ENCODE peak calls at places on chromosomes 2 and 18, in nine cellular contexts. J is NCI-H1417; W is occipital lobe; F is left lung; M is AG04449; I is NCI-H1092 treated with DMSO at 0.1 percent for 48 hours; Z is glutamatergic neuron; Y is T-helper 9 cell; V is stimulated activated CD4-positive, alpha-beta T cell treated with anti-CD3 and anti-CD28 coated beads, Interleukin-2, amount 100 ng/mL, for 24 hours. A is an unnamed sample.

GRCh38 chr18:3148930-3149535 is 70.7 kb downstream of the MYOM1 start:
- DNase-seq in J (peak; percentile 46), W (no peak), F (no peak), M (no peak), I (no peak), Z (peak; percentile 23), Y (no peak), V (no peak), A (no peak)

GRCh38 chr2:165952600-165953210 is 871 bp downstream of the TTC21B start:
- DNase-seq in J (peak; percentile 37), W (no peak), F (no peak), M (no peak), I (no peak), Z (no peak), Y (no peak), V (no peak), A (no peak)

GRCh38 chr2:235235977-235236767 is 257.7 kb upstream of the AGAP1 start:
- DNase-seq in J (no peak), W (no peak), F (no peak), M (no peak), I (no peak), Z (no peak), Y (no peak), V (no peak), A (no peak)

GRCh38 chr2:130912471-130912870 is 75.8 kb downstream of the ARHGEF4 start:
- DNase-seq in J (no peak), W (no peak), F (no peak), M (no peak), I (no peak), Z (no peak), Y (no peak), V (no peak), A (no peak)

GRCh38 chr2:31764169-31764568 is 183.4 kb upstream of the SRD5A2 start:
- DNase-seq in J (no peak), W (no peak), F (no peak), M (no peak), I (no peak), Z (no peak), Y (no peak), V (no peak), A (no peak)

GRCh38 chr2:20593072-20594034 is 57.5 kb downstream of the HS1BP3 start:
- DNase-seq in J (no peak), W (no peak), F (peak; percentile 90), M (no peak), I (no peak), Z (peak; percentile 5), Y (no peak), V (no peak), A (no peak)

GRCh38 chr2:25920326-25920725 is 42.0 kb upstream of the ASXL2 start:
- DNase-seq in J (no peak), W (no peak), F (no peak), M (no peak), I (no peak), Z (no peak), Y (no peak), V (no peak), A (no peak)

GRCh38 chr2:28129955-28130695 is 239.6 kb downstream of the BABAM2 start:
- DNase-seq in J (no peak), W (no peak), F (no peak), M (no peak), I (no peak), Z (no peak), Y (no peak), V (no peak), A (no peak)

GRCh38 chr2:47456851-47457250 is 53.9 kb downstream of the MSH2 start:
- DNase-seq in J (no peak), W (no peak), F (no peak), M (no peak), I (no peak), Z (no peak), Y (no peak), V (no peak), A (no peak)

GRCh38 chr18:26225022-26225693 is 1.1 kb upstream of the TAF4B start:
- DNase-seq in J (peak; percentile 66), W (no peak), F (no peak), M (no peak), I (no peak), Z (no peak), Y (no peak), V (no peak), A (no peak)

GRCh38 chr2:71608034-71608433 is 154.7 kb downstream of the DYSF start:
- DNase-seq in J (no peak), W (no peak), F (peak; percentile 18), M (no peak), I (no peak), Z (no peak), Y (no peak), V (no peak), A (no peak)

GRCh38 chr2:149160701-149161217 is 122.3 kb downstream of the LYPD6B start:
- DNase-seq in J (no peak), W (no peak), F (no peak), M (no peak), I (no peak), Z (no peak), Y (no peak), V (peak; percentile 23), A (no peak)

GRCh38 chr2:241157841-241158545 is 7.7 kb downstream of the PPP1R7 start:
- DNase-seq in J (no peak), W (no peak), F (no peak), M (no peak), I (no peak), Z (no peak), Y (no peak), V (no peak), A (no peak)

GRCh38 chr18:5444269-5444668 is 99.5 kb downstream of the EPB41L3 start:
- DNase-seq in J (no peak), W (no peak), F (no peak), M (no peak), I (no peak), Z (no peak), Y (no peak), V (no peak), A (no peak)

GRCh38 chr18:20971886-20972267 is 139.7 kb downstream of the ROCK1 start:
- DNase-seq in J (peak; percentile 45), W (no peak), F (no peak), M (no peak), I (peak; percentile 1), Z (no peak), Y (no peak), V (no peak), A (no peak)

GRCh38 chr2:19349911-19350677 is 8.3 kb downstream of the OSR1 start:
- DNase-seq in J (no peak), W (peak; percentile 21), F (peak; percentile 90), M (no peak), I (no peak), Z (peak; percentile 81), Y (peak; percentile 59), V (peak; percentile 63), A (peak; percentile 61)

GRCh38 chr18:58785171-58785805 is 79.4 kb upstream of the ZNF532 start:
- DNase-seq in J (peak; percentile 56), W (no peak), F (no peak), M (peak; percentile 51), I (no peak), Z (no peak), Y (no peak), V (no peak), A (no peak)

GRCh38 chr2:226151157-226151556 is 648.5 kb downstream of the IRS1 start:
- DNase-seq in J (peak; percentile 38), W (no peak), F (no peak), M (no peak), I (no peak), Z (no peak), Y (no peak), V (no peak), A (no peak)

GRCh38 chr2:22361571-22361970 is 1023.4 kb upstream of the KLHL29 start:
- DNase-seq in J (no peak), W (no peak), F (no peak), M (no peak), I (no peak), Z (no peak), Y (no peak), V (no peak), A (no peak)

GRCh38 chr2:100819365-100820345 is at the start of gene NPAS2:
- DNase-seq in J (peak; percentile 5), W (no peak), F (peak; percentile 78), M (no peak), I (no peak), Z (peak; percentile 50), Y (no peak), V (peak; percentile 24), A (no peak)

GRCh38 chr2:205814039-205814364 is 131.7 kb downstream of the NRP2 start:
- DNase-seq in J (peak; percentile 11), W (no peak), F (no peak), M (no peak), I (no peak), Z (no peak), Y (no peak), V (no peak), A (no peak)

GRCh38 chr2:129050116-129050515 is 731.4 kb upstream of the HS6ST1 start:
- DNase-seq in J (peak; percentile 4), W (no peak), F (no peak), M (no peak), I (no peak), Z (no peak), Y (no peak), V (no peak), A (no peak)

A was measured in nucleus accumbens.